ENCODE peak calls at places on chromosomes 1 and 21, in nine cellular contexts. One of them, this sample, is unnamed.

GRCh38 chr1:223521150-223521549 is 127.9 kb downstream of the CCDC185 start:
- DNase-seq in activated T-helper 1 cell treated with anti-CD3 and anti-CD28 coated beads, Interleukin-12 subunit alpha, Interleukin-12 subunit beta, Interleukin-2, Interleukin-4 antibody, amounts not matched to agents 30 ng/mL and 10 ng/mL and 1 ng/mL, durations not matched to agents 14 hours and 24 hours and 36 hours: no peak
- DNase-seq in trophoblast cell: no peak
- DNase-seq in AG10803: no peak
- DNase-seq in progenitor cell of endocrine pancreas: no peak
- DNase-seq in KBM-7: no peak
- DNase-seq in naive thymus-derived CD8-positive, alpha-beta T cell: no peak
- DNase-seq in astrocyte of the spinal cord: no peak
- DNase-seq in A549: no peak
- DNase-seq in this sample: no peak

GRCh38 chr1:25001125-25001915 is 71.2 kb upstream of the RUNX3 start:
- DNase-seq in activated T-helper 1 cell treated with anti-CD3 and anti-CD28 coated beads, Interleukin-12 subunit alpha, Interleukin-12 subunit beta, Interleukin-2, Interleukin-4 antibody, amounts not matched to agents 30 ng/mL and 10 ng/mL and 1 ng/mL, durations not matched to agents 14 hours and 24 hours and 36 hours: no peak
- DNase-seq in trophoblast cell: no peak
- DNase-seq in AG10803: no peak
- DNase-seq in progenitor cell of endocrine pancreas: no peak
- DNase-seq in KBM-7: no peak
- DNase-seq in naive thymus-derived CD8-positive, alpha-beta T cell: no peak
- DNase-seq in astrocyte of the spinal cord: no peak
- DNase-seq in A549: no peak
- DNase-seq in this sample: no peak

GRCh38 chr1:147665521-147665920 is 4.8 kb downstream of the ACP6 start:
- DNase-seq in activated T-helper 1 cell treated with anti-CD3 and anti-CD28 coated beads, Interleukin-12 subunit alpha, Interleukin-12 subunit beta, Interleukin-2, Interleukin-4 antibody, amounts not matched to agents 30 ng/mL and 10 ng/mL and 1 ng/mL, durations not matched to agents 14 hours and 24 hours and 36 hours: no peak
- DNase-seq in trophoblast cell: no peak
- DNase-seq in AG10803: no peak
- DNase-seq in progenitor cell of endocrine pancreas: no peak
- DNase-seq in KBM-7: no peak
- DNase-seq in naive thymus-derived CD8-positive, alpha-beta T cell: no peak
- DNase-seq in astrocyte of the spinal cord: no peak
- DNase-seq in A549: peak
- DNase-seq in this sample: no peak

GRCh38 chr1:115888976-115889375 is 48.0 kb upstream of the NHLH2 start:
- DNase-seq in activated T-helper 1 cell treated with anti-CD3 and anti-CD28 coated beads, Interleukin-12 subunit alpha, Interleukin-12 subunit beta, Interleukin-2, Interleukin-4 antibody, amounts not matched to agents 30 ng/mL and 10 ng/mL and 1 ng/mL, durations not matched to agents 14 hours and 24 hours and 36 hours: no peak
- DNase-seq in trophoblast cell: no peak
- DNase-seq in AG10803: no peak
- DNase-seq in progenitor cell of endocrine pancreas: no peak
- DNase-seq in KBM-7: no peak
- DNase-seq in naive thymus-derived CD8-positive, alpha-beta T cell: no peak
- DNase-seq in astrocyte of the spinal cord: no peak
- DNase-seq in A549: no peak
- DNase-seq in this sample: no peak

GRCh38 chr1:157963713-157964112 is 29.7 kb upstream of the KIRREL1 start:
- DNase-seq in activated T-helper 1 cell treated with anti-CD3 and anti-CD28 coated beads, Interleukin-12 subunit alpha, Interleukin-12 subunit beta, Interleukin-2, Interleukin-4 antibody, amounts not matched to agents 30 ng/mL and 10 ng/mL and 1 ng/mL, durations not matched to agents 14 hours and 24 hours and 36 hours: peak
- DNase-seq in trophoblast cell: peak
- DNase-seq in AG10803: peak
- DNase-seq in progenitor cell of endocrine pancreas: peak
- DNase-seq in KBM-7: peak
- DNase-seq in naive thymus-derived CD8-positive, alpha-beta T cell: peak
- DNase-seq in astrocyte of the spinal cord: peak
- DNase-seq in A549: peak
- DNase-seq in this sample: peak

GRCh38 chr1:101653482-101653946 is 343.2 kb downstream of the OLFM3 start:
- DNase-seq in activated T-helper 1 cell treated with anti-CD3 and anti-CD28 coated beads, Interleukin-12 subunit alpha, Interleukin-12 subunit beta, Interleukin-2, Interleukin-4 antibody, amounts not matched to agents 30 ng/mL and 10 ng/mL and 1 ng/mL, durations not matched to agents 14 hours and 24 hours and 36 hours: no peak
- DNase-seq in trophoblast cell: no peak
- DNase-seq in AG10803: no peak
- DNase-seq in progenitor cell of endocrine pancreas: no peak
- DNase-seq in KBM-7: peak
- DNase-seq in naive thymus-derived CD8-positive, alpha-beta T cell: no peak
- DNase-seq in astrocyte of the spinal cord: peak
- DNase-seq in A549: no peak
- DNase-seq in this sample: no peak

GRCh38 chr1:42913426-42914091 is 45.1 kb downstream of the SLC2A1 start:
- DNase-seq in activated T-helper 1 cell treated with anti-CD3 and anti-CD28 coated beads, Interleukin-12 subunit alpha, Interleukin-12 subunit beta, Interleukin-2, Interleukin-4 antibody, amounts not matched to agents 30 ng/mL and 10 ng/mL and 1 ng/mL, durations not matched to agents 14 hours and 24 hours and 36 hours: peak
- DNase-seq in trophoblast cell: peak
- DNase-seq in AG10803: peak
- DNase-seq in progenitor cell of endocrine pancreas: peak
- DNase-seq in KBM-7: peak
- DNase-seq in naive thymus-derived CD8-positive, alpha-beta T cell: peak
- DNase-seq in astrocyte of the spinal cord: peak
- DNase-seq in A549: peak
- DNase-seq in this sample: no peak

GRCh38 chr1:93136445-93136844 is 43.8 kb downstream of the TMED5 start:
- DNase-seq in activated T-helper 1 cell treated with anti-CD3 and anti-CD28 coated beads, Interleukin-12 subunit alpha, Interleukin-12 subunit beta, Interleukin-2, Interleukin-4 antibody, amounts not matched to agents 30 ng/mL and 10 ng/mL and 1 ng/mL, durations not matched to agents 14 hours and 24 hours and 36 hours: no peak
- DNase-seq in trophoblast cell: no peak
- DNase-seq in AG10803: no peak
- DNase-seq in progenitor cell of endocrine pancreas: no peak
- DNase-seq in KBM-7: no peak
- DNase-seq in naive thymus-derived CD8-positive, alpha-beta T cell: no peak
- DNase-seq in astrocyte of the spinal cord: no peak
- DNase-seq in A549: no peak
- DNase-seq in this sample: no peak

GRCh38 chr21:42469272-42469671 is 26.8 kb downstream of the RSPH1 start:
- DNase-seq in activated T-helper 1 cell treated with anti-CD3 and anti-CD28 coated beads, Interleukin-12 subunit alpha, Interleukin-12 subunit beta, Interleukin-2, Interleukin-4 antibody, amounts not matched to agents 30 ng/mL and 10 ng/mL and 1 ng/mL, durations not matched to agents 14 hours and 24 hours and 36 hours: no peak
- DNase-seq in trophoblast cell: no peak
- DNase-seq in AG10803: no peak
- DNase-seq in progenitor cell of endocrine pancreas: no peak
- DNase-seq in KBM-7: no peak
- DNase-seq in naive thymus-derived CD8-positive, alpha-beta T cell: no peak
- DNase-seq in astrocyte of the spinal cord: no peak
- DNase-seq in A549: no peak
- DNase-seq in this sample: no peak

GRCh38 chr21:42162831-42163510 is 56.0 kb upstream of the ABCG1 start:
- DNase-seq in activated T-helper 1 cell treated with anti-CD3 and anti-CD28 coated beads, Interleukin-12 subunit alpha, Interleukin-12 subunit beta, Interleukin-2, Interleukin-4 antibody, amounts not matched to agents 30 ng/mL and 10 ng/mL and 1 ng/mL, durations not matched to agents 14 hours and 24 hours and 36 hours: no peak
- DNase-seq in trophoblast cell: no peak
- DNase-seq in AG10803: no peak
- DNase-seq in progenitor cell of endocrine pancreas: no peak
- DNase-seq in KBM-7: no peak
- DNase-seq in naive thymus-derived CD8-positive, alpha-beta T cell: no peak
- DNase-seq in astrocyte of the spinal cord: no peak
- DNase-seq in A549: no peak
- DNase-seq in this sample: no peak

GRCh38 chr1:44694863-44695478 is 20.5 kb downstream of the ARMH1 start:
- DNase-seq in activated T-helper 1 cell treated with anti-CD3 and anti-CD28 coated beads, Interleukin-12 subunit alpha, Interleukin-12 subunit beta, Interleukin-2, Interleukin-4 antibody, amounts not matched to agents 30 ng/mL and 10 ng/mL and 1 ng/mL, durations not matched to agents 14 hours and 24 hours and 36 hours: no peak
- DNase-seq in trophoblast cell: no peak
- DNase-seq in AG10803: no peak
- DNase-seq in progenitor cell of endocrine pancreas: no peak
- DNase-seq in KBM-7: no peak
- DNase-seq in naive thymus-derived CD8-positive, alpha-beta T cell: no peak
- DNase-seq in astrocyte of the spinal cord: no peak
- DNase-seq in A549: no peak
- DNase-seq in this sample: no peak

GRCh38 chr1:22745675-22746585 is 35.3 kb downstream of the EPHB2 start:
- DNase-seq in activated T-helper 1 cell treated with anti-CD3 and anti-CD28 coated beads, Interleukin-12 subunit alpha, Interleukin-12 subunit beta, Interleukin-2, Interleukin-4 antibody, amounts not matched to agents 30 ng/mL and 10 ng/mL and 1 ng/mL, durations not matched to agents 14 hours and 24 hours and 36 hours: no peak
- DNase-seq in trophoblast cell: peak
- DNase-seq in AG10803: peak
- DNase-seq in progenitor cell of endocrine pancreas: no peak
- DNase-seq in KBM-7: no peak
- DNase-seq in naive thymus-derived CD8-positive, alpha-beta T cell: no peak
- DNase-seq in astrocyte of the spinal cord: peak
- DNase-seq in A549: peak
- DNase-seq in this sample: no peak

GRCh38 chr1:234733427-234733826 is 123.4 kb upstream of the IRF2BP2 start:
- DNase-seq in activated T-helper 1 cell treated with anti-CD3 and anti-CD28 coated beads, Interleukin-12 subunit alpha, Interleukin-12 subunit beta, Interleukin-2, Interleukin-4 antibody, amounts not matched to agents 30 ng/mL and 10 ng/mL and 1 ng/mL, durations not matched to agents 14 hours and 24 hours and 36 hours: no peak
- DNase-seq in trophoblast cell: no peak
- DNase-seq in AG10803: no peak
- DNase-seq in progenitor cell of endocrine pancreas: no peak
- DNase-seq in KBM-7: no peak
- DNase-seq in naive thymus-derived CD8-positive, alpha-beta T cell: no peak
- DNase-seq in astrocyte of the spinal cord: no peak
- DNase-seq in A549: no peak
- DNase-seq in this sample: no peak

GRCh38 chr1:54551891-54552290 is 3.9 kb downstream of the ACOT11 start:
- DNase-seq in activated T-helper 1 cell treated with anti-CD3 and anti-CD28 coated beads, Interleukin-12 subunit alpha, Interleukin-12 subunit beta, Interleukin-2, Interleukin-4 antibody, amounts not matched to agents 30 ng/mL and 10 ng/mL and 1 ng/mL, durations not matched to agents 14 hours and 24 hours and 36 hours: no peak
- DNase-seq in trophoblast cell: no peak
- DNase-seq in AG10803: no peak
- DNase-seq in progenitor cell of endocrine pancreas: no peak
- DNase-seq in KBM-7: no peak
- DNase-seq in naive thymus-derived CD8-positive, alpha-beta T cell: no peak
- DNase-seq in astrocyte of the spinal cord: no peak
- DNase-seq in A549: no peak
- DNase-seq in this sample: peak

GRCh38 chr1:219927298-219927955 is 930 bp downstream of the SLC30A10 start:
- DNase-seq in activated T-helper 1 cell treated with anti-CD3 and anti-CD28 coated beads, Interleukin-12 subunit alpha, Interleukin-12 subunit beta, Interleukin-2, Interleukin-4 antibody, amounts not matched to agents 30 ng/mL and 10 ng/mL and 1 ng/mL, durations not matched to agents 14 hours and 24 hours and 36 hours: no peak
- DNase-seq in trophoblast cell: no peak
- DNase-seq in AG10803: no peak
- DNase-seq in progenitor cell of endocrine pancreas: no peak
- DNase-seq in KBM-7: no peak
- DNase-seq in naive thymus-derived CD8-positive, alpha-beta T cell: no peak
- DNase-seq in astrocyte of the spinal cord: no peak
- DNase-seq in A549: no peak
- DNase-seq in this sample: no peak

GRCh38 chr1:232837085-232837484 is 31.9 kb downstream of the MAP10 start:
- DNase-seq in activated T-helper 1 cell treated with anti-CD3 and anti-CD28 coated beads, Interleukin-12 subunit alpha, Interleukin-12 subunit beta, Interleukin-2, Interleukin-4 antibody, amounts not matched to agents 30 ng/mL and 10 ng/mL and 1 ng/mL, durations not matched to agents 14 hours and 24 hours and 36 hours: no peak
- DNase-seq in trophoblast cell: no peak
- DNase-seq in AG10803: no peak
- DNase-seq in progenitor cell of endocrine pancreas: no peak
- DNase-seq in KBM-7: no peak
- DNase-seq in naive thymus-derived CD8-positive, alpha-beta T cell: no peak
- DNase-seq in astrocyte of the spinal cord: no peak
- DNase-seq in A549: peak
- DNase-seq in this sample: no peak

GRCh38 chr1:17998889-17999288 is 108.7 kb upstream of the IGSF21 start:
- DNase-seq in activated T-helper 1 cell treated with anti-CD3 and anti-CD28 coated beads, Interleukin-12 subunit alpha, Interleukin-12 subunit beta, Interleukin-2, Interleukin-4 antibody, amounts not matched to agents 30 ng/mL and 10 ng/mL and 1 ng/mL, durations not matched to agents 14 hours and 24 hours and 36 hours: no peak
- DNase-seq in trophoblast cell: no peak
- DNase-seq in AG10803: peak
- DNase-seq in progenitor cell of endocrine pancreas: no peak
- DNase-seq in KBM-7: no peak
- DNase-seq in naive thymus-derived CD8-positive, alpha-beta T cell: no peak
- DNase-seq in astrocyte of the spinal cord: no peak
- DNase-seq in A549: no peak
- DNase-seq in this sample: no peak

GRCh38 chr1:171596705-171597104 is 25.3 kb upstream of the MYOCOS start:
- DNase-seq in activated T-helper 1 cell treated with anti-CD3 and anti-CD28 coated beads, Interleukin-12 subunit alpha, Interleukin-12 subunit beta, Interleukin-2, Interleukin-4 antibody, amounts not matched to agents 30 ng/mL and 10 ng/mL and 1 ng/mL, durations not matched to agents 14 hours and 24 hours and 36 hours: no peak
- DNase-seq in trophoblast cell: no peak
- DNase-seq in AG10803: no peak
- DNase-seq in progenitor cell of endocrine pancreas: no peak
- DNase-seq in KBM-7: no peak
- DNase-seq in naive thymus-derived CD8-positive, alpha-beta T cell: no peak
- DNase-seq in astrocyte of the spinal cord: no peak
- DNase-seq in A549: no peak
- DNase-seq in this sample: no peak

GRCh38 chr1:101506541-101507164 is 269.8 kb downstream of the S1PR1 start:
- DNase-seq in activated T-helper 1 cell treated with anti-CD3 and anti-CD28 coated beads, Interleukin-12 subunit alpha, Interleukin-12 subunit beta, Interleukin-2, Interleukin-4 antibody, amounts not matched to agents 30 ng/mL and 10 ng/mL and 1 ng/mL, durations not matched to agents 14 hours and 24 hours and 36 hours: peak
- DNase-seq in trophoblast cell: peak
- DNase-seq in AG10803: peak
- DNase-seq in progenitor cell of endocrine pancreas: peak
- DNase-seq in KBM-7: peak
- DNase-seq in naive thymus-derived CD8-positive, alpha-beta T cell: peak
- DNase-seq in astrocyte of the spinal cord: peak
- DNase-seq in A549: peak
- DNase-seq in this sample: no peak

GRCh38 chr1:24917327-24918074 is 12.6 kb downstream of the RUNX3 start:
- DNase-seq in activated T-helper 1 cell treated with anti-CD3 and anti-CD28 coated beads, Interleukin-12 subunit alpha, Interleukin-12 subunit beta, Interleukin-2, Interleukin-4 antibody, amounts not matched to agents 30 ng/mL and 10 ng/mL and 1 ng/mL, durations not matched to agents 14 hours and 24 hours and 36 hours: no peak
- DNase-seq in trophoblast cell: no peak
- DNase-seq in AG10803: no peak
- DNase-seq in progenitor cell of endocrine pancreas: no peak
- DNase-seq in KBM-7: no peak
- DNase-seq in naive thymus-derived CD8-positive, alpha-beta T cell: no peak
- DNase-seq in astrocyte of the spinal cord: no peak
- DNase-seq in A549: no peak
- DNase-seq in this sample: no peak

GRCh38 chr1:223558512-223558911 is 107.0 kb downstream of the CAPN8 start:
- DNase-seq in activated T-helper 1 cell treated with anti-CD3 and anti-CD28 coated beads, Interleukin-12 subunit alpha, Interleukin-12 subunit beta, Interleukin-2, Interleukin-4 antibody, amounts not matched to agents 30 ng/mL and 10 ng/mL and 1 ng/mL, durations not matched to agents 14 hours and 24 hours and 36 hours: no peak
- DNase-seq in trophoblast cell: no peak
- DNase-seq in AG10803: no peak
- DNase-seq in progenitor cell of endocrine pancreas: no peak
- DNase-seq in KBM-7: no peak
- DNase-seq in naive thymus-derived CD8-positive, alpha-beta T cell: no peak
- DNase-seq in astrocyte of the spinal cord: no peak
- DNase-seq in A549: no peak
- DNase-seq in this sample: no peak

GRCh38 chr1:19311503-19311930 is 427 bp downstream of the AKR7A2 start:
- DNase-seq in activated T-helper 1 cell treated with anti-CD3 and anti-CD28 coated beads, Interleukin-12 subunit alpha, Interleukin-12 subunit beta, Interleukin-2, Interleukin-4 antibody, amounts not matched to agents 30 ng/mL and 10 ng/mL and 1 ng/mL, durations not matched to agents 14 hours and 24 hours and 36 hours: no peak
- DNase-seq in trophoblast cell: no peak
- DNase-seq in AG10803: no peak
- DNase-seq in progenitor cell of endocrine pancreas: no peak
- DNase-seq in KBM-7: no peak
- DNase-seq in naive thymus-derived CD8-positive, alpha-beta T cell: peak
- DNase-seq in astrocyte of the spinal cord: no peak
- DNase-seq in A549: peak
- DNase-seq in this sample: no peak

GRCh38 chr1:39199593-39199992 is 4.9 kb upstream of the MACF1 start:
- DNase-seq in activated T-helper 1 cell treated with anti-CD3 and anti-CD28 coated beads, Interleukin-12 subunit alpha, Interleukin-12 subunit beta, Interleukin-2, Interleukin-4 antibody, amounts not matched to agents 30 ng/mL and 10 ng/mL and 1 ng/mL, durations not matched to agents 14 hours and 24 hours and 36 hours: no peak
- DNase-seq in trophoblast cell: no peak
- DNase-seq in AG10803: no peak
- DNase-seq in progenitor cell of endocrine pancreas: no peak
- DNase-seq in KBM-7: no peak
- DNase-seq in naive thymus-derived CD8-positive, alpha-beta T cell: no peak
- DNase-seq in astrocyte of the spinal cord: no peak
- DNase-seq in A549: no peak
- DNase-seq in this sample: no peak

GRCh38 chr1:87684194-87684593 is 355.5 kb downstream of the LMO4 start:
- DNase-seq in activated T-helper 1 cell treated with anti-CD3 and anti-CD28 coated beads, Interleukin-12 subunit alpha, Interleukin-12 subunit beta, Interleukin-2, Interleukin-4 antibody, amounts not matched to agents 30 ng/mL and 10 ng/mL and 1 ng/mL, durations not matched to agents 14 hours and 24 hours and 36 hours: no peak
- DNase-seq in trophoblast cell: no peak
- DNase-seq in AG10803: no peak
- DNase-seq in progenitor cell of endocrine pancreas: no peak
- DNase-seq in KBM-7: no peak
- DNase-seq in naive thymus-derived CD8-positive, alpha-beta T cell: no peak
- DNase-seq in astrocyte of the spinal cord: peak
- DNase-seq in A549: no peak
- DNase-seq in this sample: no peak

GRCh38 chr1:23556661-23557470 is 2.4 kb downstream of the ID3 start:
- DNase-seq in activated T-helper 1 cell treated with anti-CD3 and anti-CD28 coated beads, Interleukin-12 subunit alpha, Interleukin-12 subunit beta, Interleukin-2, Interleukin-4 antibody, amounts not matched to agents 30 ng/mL and 10 ng/mL and 1 ng/mL, durations not matched to agents 14 hours and 24 hours and 36 hours: no peak
- DNase-seq in trophoblast cell: peak
- DNase-seq in AG10803: peak
- DNase-seq in progenitor cell of endocrine pancreas: no peak
- DNase-seq in KBM-7: no peak
- DNase-seq in naive thymus-derived CD8-positive, alpha-beta T cell: no peak
- DNase-seq in astrocyte of the spinal cord: peak
- DNase-seq in A549: peak
- DNase-seq in this sample: no peak

GRCh38 chr1:110083453-110084225 is 13.2 kb upstream of the ALX3 start:
- DNase-seq in activated T-helper 1 cell treated with anti-CD3 and anti-CD28 coated beads, Interleukin-12 subunit alpha, Interleukin-12 subunit beta, Interleukin-2, Interleukin-4 antibody, amounts not matched to agents 30 ng/mL and 10 ng/mL and 1 ng/mL, durations not matched to agents 14 hours and 24 hours and 36 hours: no peak
- DNase-seq in trophoblast cell: no peak
- DNase-seq in AG10803: no peak
- DNase-seq in progenitor cell of endocrine pancreas: no peak
- DNase-seq in KBM-7: no peak
- DNase-seq in naive thymus-derived CD8-positive, alpha-beta T cell: no peak
- DNase-seq in astrocyte of the spinal cord: no peak
- DNase-seq in A549: no peak
- DNase-seq in this sample: no peak

GRCh38 chr1:8120693-8121260 is 94.7 kb upstream of the ERRFI1 start:
- DNase-seq in activated T-helper 1 cell treated with anti-CD3 and anti-CD28 coated beads, Interleukin-12 subunit alpha, Interleukin-12 subunit beta, Interleukin-2, Interleukin-4 antibody, amounts not matched to agents 30 ng/mL and 10 ng/mL and 1 ng/mL, durations not matched to agents 14 hours and 24 hours and 36 hours: no peak
- DNase-seq in trophoblast cell: peak
- DNase-seq in AG10803: no peak
- DNase-seq in progenitor cell of endocrine pancreas: no peak
- DNase-seq in KBM-7: no peak
- DNase-seq in naive thymus-derived CD8-positive, alpha-beta T cell: no peak
- DNase-seq in astrocyte of the spinal cord: no peak
- DNase-seq in A549: no peak
- DNase-seq in this sample: no peak

GRCh38 chr1:161482610-161483009 is 22.6 kb upstream of the FCGR2A start:
- DNase-seq in activated T-helper 1 cell treated with anti-CD3 and anti-CD28 coated beads, Interleukin-12 subunit alpha, Interleukin-12 subunit beta, Interleukin-2, Interleukin-4 antibody, amounts not matched to agents 30 ng/mL and 10 ng/mL and 1 ng/mL, durations not matched to agents 14 hours and 24 hours and 36 hours: no peak
- DNase-seq in trophoblast cell: no peak
- DNase-seq in AG10803: no peak
- DNase-seq in progenitor cell of endocrine pancreas: no peak
- DNase-seq in KBM-7: no peak
- DNase-seq in naive thymus-derived CD8-positive, alpha-beta T cell: no peak
- DNase-seq in astrocyte of the spinal cord: no peak
- DNase-seq in A549: no peak
- DNase-seq in this sample: no peak

GRCh38 chr1:31458287-31458896 is 45.4 kb downstream of the SERINC2 start:
- DNase-seq in activated T-helper 1 cell treated with anti-CD3 and anti-CD28 coated beads, Interleukin-12 subunit alpha, Interleukin-12 subunit beta, Interleukin-2, Interleukin-4 antibody, amounts not matched to agents 30 ng/mL and 10 ng/mL and 1 ng/mL, durations not matched to agents 14 hours and 24 hours and 36 hours: no peak
- DNase-seq in trophoblast cell: no peak
- DNase-seq in AG10803: no peak
- DNase-seq in progenitor cell of endocrine pancreas: no peak
- DNase-seq in KBM-7: peak
- DNase-seq in naive thymus-derived CD8-positive, alpha-beta T cell: no peak
- DNase-seq in astrocyte of the spinal cord: no peak
- DNase-seq in A549: no peak
- DNase-seq in this sample: no peak

GRCh38 chr1:239823852-239824251 is 267.8 kb upstream of the FMN2 start:
- DNase-seq in activated T-helper 1 cell treated with anti-CD3 and anti-CD28 coated beads, Interleukin-12 subunit alpha, Interleukin-12 subunit beta, Interleukin-2, Interleukin-4 antibody, amounts not matched to agents 30 ng/mL and 10 ng/mL and 1 ng/mL, durations not matched to agents 14 hours and 24 hours and 36 hours: no peak
- DNase-seq in trophoblast cell: no peak
- DNase-seq in AG10803: no peak
- DNase-seq in progenitor cell of endocrine pancreas: no peak
- DNase-seq in KBM-7: no peak
- DNase-seq in naive thymus-derived CD8-positive, alpha-beta T cell: no peak
- DNase-seq in astrocyte of the spinal cord: no peak
- DNase-seq in A549: no peak
- DNase-seq in this sample: no peak

GRCh38 chr1:111988743-111989453 is 570 bp downstream of the KCND3 start:
- DNase-seq in activated T-helper 1 cell treated with anti-CD3 and anti-CD28 coated beads, Interleukin-12 subunit alpha, Interleukin-12 subunit beta, Interleukin-2, Interleukin-4 antibody, amounts not matched to agents 30 ng/mL and 10 ng/mL and 1 ng/mL, durations not matched to agents 14 hours and 24 hours and 36 hours: no peak
- DNase-seq in trophoblast cell: no peak
- DNase-seq in AG10803: no peak
- DNase-seq in progenitor cell of endocrine pancreas: peak
- DNase-seq in KBM-7: no peak
- DNase-seq in naive thymus-derived CD8-positive, alpha-beta T cell: no peak
- DNase-seq in astrocyte of the spinal cord: no peak
- DNase-seq in A549: no peak
- DNase-seq in this sample: peak

This sample was measured in aorta.